ENCODE peak calls at places on chromosomes 11 and 22, in four cellular contexts. J is posterior vena cava, S is head of caudate nucleus, B is left lung. R is an unnamed sample.

GRCh38 chr11:68651208-68651984 is 32.9 kb upstream of the GAL start:
- DNase-seq in S (no peak), J (peak), B (peak), R (no peak)

GRCh38 chr11:15967166-15967565 is 389.2 kb downstream of the SOX6 start:
- DNase-seq in S (no peak), B (no peak), J (no peak), R (no peak)

GRCh38 chr11:61270354-61271070 is 24.6 kb downstream of the VWCE start:
- DNase-seq in S (no peak), B (no peak), J (no peak), R (no peak)

GRCh38 chr11:115496892-115497291 is 7.3 kb downstream of the CADM1 start:
- DNase-seq in B (no peak), J (no peak), S (no peak), R (peak)

GRCh38 chr22:30221121-30221992 is 25.2 kb downstream of the LIF start:
- DNase-seq in J (no peak), S (no peak), B (no peak), R (no peak)

GRCh38 chr11:25535462-25535861 is 796.5 kb upstream of the ANO3 start:
- DNase-seq in S (no peak), B (no peak), J (no peak), R (no peak)

GRCh38 chr11:79076526-79077115 is 364.2 kb downstream of the TENM4 start:
- DNase-seq in B (no peak), J (no peak), S (no peak), R (peak)

GRCh38 chr11:102666331-102666957 is 39.1 kb downstream of the MMP27 start:
- DNase-seq in J (no peak), S (no peak), B (no peak), R (peak)

GRCh38 chr11:120170741-120171261 is 32.9 kb upstream of the TRIM29 start:
- DNase-seq in S (no peak), B (no peak), J (peak), R (no peak)

GRCh38 chr11:75924966-75925784 is 110.2 kb downstream of the UVRAG start:
- DNase-seq in B (no peak), S (no peak), J (no peak), R (no peak)

GRCh38 chr22:49454726-49455125 is 372.9 kb downstream of the BRD1 start:
- DNase-seq in S (no peak), B (no peak), J (peak), R (no peak)

GRCh38 chr11:107157809-107158187 is 139.5 kb upstream of the GUCY1A2 start:
- DNase-seq in S (no peak), B (no peak), J (no peak), R (no peak)

GRCh38 chr11:113721462-113722066 is 15.5 kb upstream of the TMPRSS5 start:
- DNase-seq in S (no peak), B (no peak), J (no peak), R (no peak)

GRCh38 chr11:8689726-8690255 is 7.2 kb downstream of the RPL27A start:
- DNase-seq in J (no peak), B (no peak), S (no peak), R (no peak)

R was measured in midbrain.